ENCODE peak calls at places on chromosome 9, in four cellular contexts. Y is fibroblast of pulmonary artery, H is progenitor cell of endocrine pancreas, O is endothelial cell. T is an unnamed sample.

GRCh38 chr9:3337515-3337914 is 188.3 kb downstream of the RFX3 start:
- DNase-seq in Y (peak), H (no peak), O (no peak), T (no peak)

GRCh38 chr9:98074119-98074990 is 17.8 kb downstream of the NANS start:
- DNase-seq in Y (peak), H (peak), O (peak), T (peak)

GRCh38 chr9:3532158-3532557 is 6.4 kb upstream of the RFX3 start:
- DNase-seq in Y (no peak), H (no peak), O (no peak), T (no peak)

GRCh38 chr9:16618524-16618923 is 251.9 kb downstream of the BNC2 start:
- DNase-seq in Y (no peak), H (no peak), O (no peak), T (no peak)

GRCh38 chr9:89863141-89863540 is 258.3 kb downstream of the GADD45G start:
- DNase-seq in Y (no peak), H (no peak), O (no peak), T (no peak)

GRCh38 chr9:132244582-132245455 is 83.0 kb downstream of the NTNG2 start:
- DNase-seq in Y (peak), H (no peak), O (no peak), T (peak)

GRCh38 chr9:127979333-127980055 is 1.3 kb downstream of the EEIG1 start:
- DNase-seq in Y (peak), H (no peak), O (no peak), T (peak)

GRCh38 chr9:128972956-128973355 is 25.5 kb downstream of the NUP188 start:
- DNase-seq in Y (peak), H (no peak), O (no peak), T (no peak)

GRCh38 chr9:132185164-132186009 is 23.5 kb downstream of the NTNG2 start:
- DNase-seq in Y (peak), H (no peak), O (no peak), T (peak)

GRCh38 chr9:94932647-94933415 is 206.3 kb downstream of the AOPEP start:
- DNase-seq in Y (no peak), H (no peak), O (no peak), T (no peak)

GRCh38 chr9:78765861-78766260 is 468.9 kb downstream of the PSAT1 start:
- DNase-seq in Y (no peak), H (no peak), O (no peak), T (no peak)

GRCh38 chr9:72623156-72623555 is 101.7 kb downstream of the TMC1 start:
- DNase-seq in Y (no peak), H (no peak), O (no peak), T (no peak)

GRCh38 chr9:18442629-18443491 is 31.1 kb upstream of the ADAMTSL1 start:
- DNase-seq in Y (peak), H (peak), O (peak), T (peak)

GRCh38 chr9:130295431-130295830 is 29.9 kb downstream of the HMCN2 start:
- DNase-seq in Y (no peak), H (no peak), O (no peak), T (no peak)

GRCh38 chr9:122334916-122335315 is 35.9 kb upstream of the PTGS1 start:
- DNase-seq in Y (no peak), H (no peak), O (no peak), T (no peak)

GRCh38 chr9:32350682-32351081 is 33.8 kb upstream of the ACO1 start:
- DNase-seq in Y (peak), H (no peak), O (no peak), T (no peak)
- TF ChIP-seq CTCF in Y (peak), H (peak), O (peak), T (no peak)

GRCh38 chr9:74697535-74697934 is 190.2 kb downstream of the TRPM6 start:
- DNase-seq in Y (no peak), H (no peak), O (no peak), T (no peak)

GRCh38 chr9:74696520-74696919 is 191.2 kb downstream of the TRPM6 start:
- DNase-seq in Y (no peak), H (no peak), O (no peak), T (no peak)
- TF ChIP-seq CTCF in Y (no peak), H (peak), O (peak), T (no peak)

GRCh38 chr9:110006657-110007056 is 201.3 kb downstream of the C9orf152 start:
- DNase-seq in Y (no peak), H (no peak), O (no peak), T (no peak)
- TF ChIP-seq CTCF in Y (no peak), H (no peak), O (no peak), T (no peak)

GRCh38 chr9:113582698-113583200 is 119.2 kb downstream of the RGS3 start:
- DNase-seq in Y (no peak), H (no peak), O (no peak), T (no peak)

GRCh38 chr9:113583511-113584470 is 120.3 kb downstream of the RGS3 start:
- DNase-seq in Y (no peak), H (no peak), O (no peak), T (no peak)

GRCh38 chr9:113580954-113581311 is 117.4 kb downstream of the RGS3 start:
- DNase-seq in Y (no peak), H (no peak), O (no peak), T (no peak)

GRCh38 chr9:113580041-113580953 is 116.8 kb downstream of the RGS3 start:
- DNase-seq in Y (peak), H (no peak), O (no peak), T (no peak)

GRCh38 chr9:113581865-113582697 is 118.6 kb downstream of the RGS3 start:
- DNase-seq in Y (peak), H (no peak), O (no peak), T (peak)
- TF ChIP-seq CTCF in Y (no peak), H (no peak), O (no peak), T (no peak)

GRCh38 chr9:27572918-27573698 is at the start of gene C9orf72:
- DNase-seq in Y (no peak), H (peak), O (peak), T (peak)
- TF ChIP-seq CTCF in Y (no peak), H (peak), O (no peak), T (no peak)

GRCh38 chr9:116156621-116157314 is 3.2 kb downstream of the PAPPA start:
- DNase-seq in Y (peak), H (no peak), O (peak), T (peak)
- TF ChIP-seq CTCF in Y (no peak), H (no peak), O (no peak), T (no peak)